ENCODE peak calls at places on chromosomes 7 and 10, in six cellular contexts. One of them, this sample, is unnamed.

GRCh38 chr7:84614821-84615506 is 420.4 kb upstream of the SEMA3A start:
- DNase-seq in kidney: no peak
- DNase-seq in GM23248: peak; percentile 10
- DNase-seq in cardiac muscle cell: no peak
- DNase-seq in heart left ventricle: no peak
- DNase-seq in OCI-LY7: no peak
- DNase-seq in this sample: no peak

GRCh38 chr10:47456794-47457527 is 27.0 kb downstream of the ANXA8 start:
- DNase-seq in kidney: peak; percentile 42
- DNase-seq in GM23248: no peak
- DNase-seq in cardiac muscle cell: no peak
- DNase-seq in heart left ventricle: no peak
- DNase-seq in OCI-LY7: no peak
- DNase-seq in this sample: peak; percentile 5

GRCh38 chr7:44325811-44326241 is 432 bp upstream of the CAMK2B start:
- DNase-seq in kidney: no peak
- DNase-seq in GM23248: peak; percentile 28
- DNase-seq in cardiac muscle cell: peak; percentile 65
- DNase-seq in heart left ventricle: no peak
- DNase-seq in OCI-LY7: no peak
- DNase-seq in this sample: peak; percentile 58

GRCh38 chr7:10412426-10413019 is 561.1 kb upstream of the PHF14 start:
- DNase-seq in kidney: no peak
- DNase-seq in GM23248: peak; percentile 53
- DNase-seq in cardiac muscle cell: peak; percentile 65
- DNase-seq in heart left ventricle: no peak
- DNase-seq in OCI-LY7: peak; percentile 47
- DNase-seq in this sample: peak; percentile 35

GRCh38 chr7:143269254-143269653 is 6.0 kb downstream of the GSTK1 start:
- DNase-seq in kidney: no peak
- DNase-seq in GM23248: no peak
- DNase-seq in cardiac muscle cell: no peak
- DNase-seq in heart left ventricle: no peak
- DNase-seq in OCI-LY7: no peak
- DNase-seq in this sample: no peak

GRCh38 chr10:26890956-26891355 is 30.2 kb upstream of the ABI1 start:
- DNase-seq in kidney: no peak
- DNase-seq in GM23248: peak; percentile 78
- DNase-seq in cardiac muscle cell: peak; percentile 73
- DNase-seq in heart left ventricle: no peak
- DNase-seq in OCI-LY7: peak; percentile 59
- DNase-seq in this sample: peak; percentile 71

GRCh38 chr7:42167914-42168236 is 69.1 kb downstream of the GLI3 start:
- DNase-seq in kidney: no peak
- DNase-seq in GM23248: no peak
- DNase-seq in cardiac muscle cell: no peak
- DNase-seq in heart left ventricle: no peak
- DNase-seq in OCI-LY7: no peak
- DNase-seq in this sample: no peak

GRCh38 chr7:112416127-112416526 is 34.1 kb upstream of the IFRD1 start:
- DNase-seq in kidney: no peak
- DNase-seq in GM23248: peak; percentile 14
- DNase-seq in cardiac muscle cell: no peak
- DNase-seq in heart left ventricle: no peak
- DNase-seq in OCI-LY7: no peak
- DNase-seq in this sample: no peak

GRCh38 chr10:13066527-13066926 is 33.4 kb upstream of the OPTN start:
- DNase-seq in kidney: no peak
- DNase-seq in GM23248: no peak
- DNase-seq in cardiac muscle cell: no peak
- DNase-seq in heart left ventricle: no peak
- DNase-seq in OCI-LY7: no peak
- DNase-seq in this sample: no peak

GRCh38 chr10:110524864-110525242 is 27.1 kb downstream of the DUSP5 start:
- DNase-seq in kidney: no peak
- DNase-seq in GM23248: no peak
- DNase-seq in cardiac muscle cell: no peak
- DNase-seq in heart left ventricle: no peak
- DNase-seq in OCI-LY7: no peak
- DNase-seq in this sample: no peak

GRCh38 chr7:91771394-91771793 is 109.1 kb downstream of the MTERF1 start:
- DNase-seq in kidney: no peak
- DNase-seq in GM23248: peak; percentile 56
- DNase-seq in cardiac muscle cell: no peak
- DNase-seq in heart left ventricle: no peak
- DNase-seq in OCI-LY7: no peak
- DNase-seq in this sample: no peak

GRCh38 chr10:11011966-11012365 is 5.7 kb upstream of the CELF2 start:
- DNase-seq in kidney: no peak
- DNase-seq in GM23248: no peak
- DNase-seq in cardiac muscle cell: no peak
- DNase-seq in heart left ventricle: no peak
- DNase-seq in OCI-LY7: no peak
- DNase-seq in this sample: no peak

GRCh38 chr7:68246189-68246633 is 1249.6 kb downstream of the TYW1 start:
- DNase-seq in kidney: peak; percentile 82
- DNase-seq in GM23248: no peak
- DNase-seq in cardiac muscle cell: peak; percentile 13
- DNase-seq in heart left ventricle: no peak
- DNase-seq in OCI-LY7: no peak
- DNase-seq in this sample: no peak

GRCh38 chr7:129553861-129554530 is 51.7 kb downstream of the SMKR1 start:
- DNase-seq in kidney: no peak
- DNase-seq in GM23248: peak; percentile 85
- DNase-seq in cardiac muscle cell: no peak
- DNase-seq in heart left ventricle: no peak
- DNase-seq in OCI-LY7: peak; percentile 20
- DNase-seq in this sample: no peak

GRCh38 chr7:34096135-34096775 is 190.9 kb downstream of the BMPER start:
- DNase-seq in kidney: peak; percentile 82
- DNase-seq in GM23248: peak; percentile 94
- DNase-seq in cardiac muscle cell: no peak
- DNase-seq in heart left ventricle: peak; percentile 66
- DNase-seq in OCI-LY7: no peak
- DNase-seq in this sample: peak; percentile 80

GRCh38 chr10:29712108-29712507 is 77.3 kb upstream of the SVIL start:
- DNase-seq in kidney: no peak
- DNase-seq in GM23248: no peak
- DNase-seq in cardiac muscle cell: peak; percentile 76
- DNase-seq in heart left ventricle: no peak
- DNase-seq in OCI-LY7: no peak
- DNase-seq in this sample: no peak

GRCh38 chr7:147412782-147413186 is 1177.8 kb upstream of the C7orf33 start:
- DNase-seq in kidney: no peak
- DNase-seq in GM23248: peak; percentile 65
- DNase-seq in cardiac muscle cell: no peak
- DNase-seq in heart left ventricle: no peak
- DNase-seq in OCI-LY7: no peak
- DNase-seq in this sample: no peak

GRCh38 chr7:112481833-112482669 is 1.3 kb downstream of the LSMEM1 start:
- DNase-seq in kidney: peak; percentile 50
- DNase-seq in GM23248: peak; percentile 96
- DNase-seq in cardiac muscle cell: no peak
- DNase-seq in heart left ventricle: peak; percentile 72
- DNase-seq in OCI-LY7: no peak
- DNase-seq in this sample: peak; percentile 64

GRCh38 chr10:124652200-124652599 is 92.0 kb downstream of the FAM53B start:
- DNase-seq in kidney: no peak
- DNase-seq in GM23248: no peak
- DNase-seq in cardiac muscle cell: no peak
- DNase-seq in heart left ventricle: peak; percentile 19
- DNase-seq in OCI-LY7: no peak
- DNase-seq in this sample: no peak

GRCh38 chr10:124650263-124650662 is 93.9 kb downstream of the FAM53B start:
- DNase-seq in kidney: peak; percentile 32
- DNase-seq in GM23248: no peak
- DNase-seq in cardiac muscle cell: no peak
- DNase-seq in heart left ventricle: no peak
- DNase-seq in OCI-LY7: no peak
- DNase-seq in this sample: no peak

GRCh38 chr10:124650820-124651401 is 93.3 kb downstream of the FAM53B start:
- DNase-seq in kidney: peak; percentile 72
- DNase-seq in GM23248: no peak
- DNase-seq in cardiac muscle cell: no peak
- DNase-seq in heart left ventricle: peak; percentile 19
- DNase-seq in OCI-LY7: no peak
- DNase-seq in this sample: no peak

GRCh38 chr10:124652701-124653100 is 91.5 kb downstream of the FAM53B start:
- DNase-seq in kidney: no peak
- DNase-seq in GM23248: no peak
- DNase-seq in cardiac muscle cell: no peak
- DNase-seq in heart left ventricle: peak; percentile 17
- DNase-seq in OCI-LY7: no peak
- DNase-seq in this sample: no peak

DNA sequence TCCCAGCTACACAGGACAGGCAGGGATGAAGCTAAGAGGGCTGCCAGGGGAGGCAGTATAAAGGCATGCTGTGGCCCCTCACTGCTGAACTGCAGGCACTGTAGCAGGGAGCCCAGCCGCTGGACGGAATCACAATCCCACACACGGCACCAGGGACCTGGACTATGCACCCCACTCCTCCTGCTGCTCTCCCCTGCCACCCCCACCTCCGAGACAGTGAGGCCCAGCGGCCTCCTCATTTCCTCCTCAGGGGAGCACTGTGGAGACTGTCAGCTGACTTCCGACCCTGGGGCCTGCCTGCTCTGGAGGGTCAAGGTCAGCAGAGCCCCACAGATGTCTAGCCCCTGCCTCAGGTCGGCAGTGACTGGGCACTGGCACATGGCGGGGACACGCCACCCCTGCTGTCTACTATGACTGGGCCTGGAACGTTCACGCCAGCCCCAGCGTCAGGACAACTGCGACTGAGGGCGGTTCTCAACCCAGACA is 92.7 kb downstream of the FAM53B start:
- DNase-seq in kidney: no peak
- DNase-seq in GM23248: no peak
- DNase-seq in cardiac muscle cell: no peak
- DNase-seq in heart left ventricle: peak; percentile 30
- DNase-seq in OCI-LY7: no peak
- DNase-seq in this sample: no peak
- H3K4me1 ChIP-seq in kidney: peaks cover 55% of the 10 kb centered on the region
- H3K4me1 ChIP-seq in GM23248: peaks cover 13% of the 10 kb centered on the region
- H3K4me1 ChIP-seq in cardiac muscle cell: peaks cover 14% of the 10 kb centered on the region
- H3K4me1 ChIP-seq in heart left ventricle: peaks cover 50% of the 10 kb centered on the region
- H3K4me1 ChIP-seq in OCI-LY7: peaks cover 25% of the 10 kb centered on the region
- H3K4me1 ChIP-seq in this sample: peaks cover 47% of the 10 kb centered on the region

GRCh38 chr7:27241189-27242045 is 1.2 kb upstream of the EVX1 start:
- DNase-seq in kidney: no peak
- DNase-seq in GM23248: no peak
- DNase-seq in cardiac muscle cell: no peak
- DNase-seq in heart left ventricle: no peak
- DNase-seq in OCI-LY7: no peak
- DNase-seq in this sample: no peak

GRCh38 chr7:27239780-27240731 is 2.5 kb upstream of the EVX1 start:
- DNase-seq in kidney: no peak
- DNase-seq in GM23248: no peak
- DNase-seq in cardiac muscle cell: no peak
- DNase-seq in heart left ventricle: no peak
- DNase-seq in OCI-LY7: no peak
- DNase-seq in this sample: no peak

GRCh38 chr7:27242580-27243339 is at the start of gene EVX1:
- DNase-seq in kidney: no peak
- DNase-seq in GM23248: peak; percentile 50
- DNase-seq in cardiac muscle cell: no peak
- DNase-seq in heart left ventricle: no peak
- DNase-seq in OCI-LY7: no peak
- DNase-seq in this sample: no peak

GRCh38 chr7:27243340-27244163 is 950 bp downstream of the EVX1 start:
- DNase-seq in kidney: no peak
- DNase-seq in GM23248: no peak
- DNase-seq in cardiac muscle cell: no peak
- DNase-seq in heart left ventricle: no peak
- DNase-seq in OCI-LY7: no peak
- DNase-seq in this sample: no peak

DNA sequence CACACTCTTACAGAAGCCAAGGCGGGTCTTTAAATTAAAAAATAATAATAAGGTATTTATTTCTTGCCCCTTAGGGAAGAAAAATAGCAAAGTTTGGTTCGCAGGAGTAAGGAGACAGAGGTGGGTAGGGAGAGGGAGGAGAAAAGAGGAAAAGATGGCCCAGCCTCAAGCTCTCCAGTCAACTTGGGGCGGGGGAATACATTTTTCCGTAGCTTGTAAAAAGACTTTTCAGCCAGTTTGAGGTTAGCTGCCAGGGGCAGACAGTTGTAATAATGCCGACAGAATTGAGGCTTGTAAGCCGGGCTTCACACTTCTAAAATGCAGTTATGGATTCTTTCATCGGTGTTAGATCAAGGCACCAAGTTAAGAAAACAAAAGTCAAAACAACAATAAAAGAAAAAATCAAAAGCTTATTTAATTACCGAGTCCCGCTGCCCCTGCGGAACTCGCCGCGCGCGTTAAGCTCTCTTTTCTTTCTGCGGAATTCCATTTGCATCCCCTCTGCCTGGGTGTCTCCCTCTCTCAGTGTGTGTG is 489 bp upstream of the EVX1 start:
- DNase-seq in kidney: no peak
- DNase-seq in GM23248: no peak
- DNase-seq in cardiac muscle cell: no peak
- DNase-seq in heart left ventricle: no peak
- DNase-seq in OCI-LY7: no peak
- DNase-seq in this sample: no peak
- H3K4me3 ChIP-seq in kidney: no peak overlapping the region
- H3K4me3 ChIP-seq in GM23248: peak overlapping the region; percentile 46
- H3K4me3 ChIP-seq in cardiac muscle cell: peak overlapping the region; percentile 13
- H3K4me3 ChIP-seq in heart left ventricle: no peak overlapping the region
- H3K4me3 ChIP-seq in OCI-LY7: no peak overlapping the region
- H3K4me3 ChIP-seq in this sample: peak overlapping the region; percentile 28

GRCh38 chr7:25850730-25851129 is 301.3 kb upstream of the NFE2L3 start:
- DNase-seq in kidney: no peak
- DNase-seq in GM23248: no peak
- DNase-seq in cardiac muscle cell: no peak
- DNase-seq in heart left ventricle: no peak
- DNase-seq in OCI-LY7: no peak
- DNase-seq in this sample: no peak

GRCh38 chr7:25854059-25854458 is 297.9 kb upstream of the NFE2L3 start:
- DNase-seq in kidney: no peak
- DNase-seq in GM23248: peak; percentile 47
- DNase-seq in cardiac muscle cell: no peak
- DNase-seq in heart left ventricle: no peak
- DNase-seq in OCI-LY7: no peak
- DNase-seq in this sample: no peak

GRCh38 chr7:25851332-25852248 is 300.4 kb upstream of the NFE2L3 start:
- DNase-seq in kidney: peak; percentile 91
- DNase-seq in GM23248: peak; percentile 91
- DNase-seq in cardiac muscle cell: peak; percentile 90
- DNase-seq in heart left ventricle: peak; percentile 77
- DNase-seq in OCI-LY7: peak; percentile 81
- DNase-seq in this sample: peak; percentile 80

GRCh38 chr7:25852995-25853713 is 298.8 kb upstream of the NFE2L3 start:
- DNase-seq in kidney: no peak
- DNase-seq in GM23248: peak; percentile 20
- DNase-seq in cardiac muscle cell: no peak
- DNase-seq in heart left ventricle: no peak
- DNase-seq in OCI-LY7: no peak
- DNase-seq in this sample: no peak

GRCh38 chr7:25852249-25852994 is 299.6 kb upstream of the NFE2L3 start:
- DNase-seq in kidney: peak; percentile 88
- DNase-seq in GM23248: peak; percentile 66
- DNase-seq in cardiac muscle cell: peak; percentile 67
- DNase-seq in heart left ventricle: no peak
- DNase-seq in OCI-LY7: no peak
- DNase-seq in this sample: no peak
- H3K4me1 ChIP-seq in kidney: peaks cover 2% of the 10 kb centered on the region
- H3K4me1 ChIP-seq in GM23248: peaks cover 74% of the 10 kb centered on the region
- H3K4me1 ChIP-seq in cardiac muscle cell: peaks cover 41% of the 10 kb centered on the region
- H3K4me1 ChIP-seq in heart left ventricle: no peaks in the 10 kb centered on the region
- H3K4me1 ChIP-seq in OCI-LY7: peaks cover 19% of the 10 kb centered on the region
- H3K4me1 ChIP-seq in this sample: peaks cover 10% of the 10 kb centered on the region

GRCh38 chr7:24974026-24974832 is 5.7 kb downstream of the OSBPL3 start:
- DNase-seq in kidney: no peak
- DNase-seq in GM23248: no peak
- DNase-seq in cardiac muscle cell: no peak
- DNase-seq in heart left ventricle: no peak
- DNase-seq in OCI-LY7: no peak
- DNase-seq in this sample: no peak
- H3K4me3 ChIP-seq in kidney: no peak overlapping the region
- H3K4me3 ChIP-seq in GM23248: no peak overlapping the region
- H3K4me3 ChIP-seq in cardiac muscle cell: no peak overlapping the region
- H3K4me3 ChIP-seq in heart left ventricle: no peak overlapping the region
- H3K4me3 ChIP-seq in OCI-LY7: no peak overlapping the region
- H3K4me3 ChIP-seq in this sample: no peak overlapping the region